ENCODE peak calls at places on chromosome 5, in nine cellular contexts. H, A, D, B, T, X, M, J and O are unnamed samples.

GRCh38 chr5:172274951-172275753 is 8.4 kb downstream of the UBTD2 start:
- DNase-seq in H (peak), A (peak), D (peak), B (no peak), T (no peak), X (peak), M (peak), J (no peak), O (no peak)

GRCh38 chr5:72133212-72133990 is 26.1 kb downstream of the MAP1B start:
- DNase-seq in H (no peak), A (no peak), D (peak), B (no peak), T (no peak), X (peak), M (no peak), J (no peak), O (no peak)

GRCh38 chr5:31192442-31192841 is 1.0 kb upstream of the CDH6 start:
- DNase-seq in H (no peak), A (no peak), D (no peak), B (no peak), T (no peak), X (no peak), M (no peak), J (no peak), O (no peak)

GRCh38 chr5:151405334-151405872 is 42.0 kb upstream of the SLC36A1 start:
- DNase-seq in H (no peak), A (no peak), D (no peak), B (no peak), T (no peak), X (no peak), M (no peak), J (no peak), O (no peak)

GRCh38 chr5:82986404-82986803 is 90.8 kb downstream of the TMEM167A start:
- DNase-seq in H (no peak), A (no peak), D (no peak), B (no peak), T (no peak), X (no peak), M (no peak), J (no peak), O (no peak)

GRCh38 chr5:67353500-67353931 is 156.9 kb upstream of the CD180 start:
- DNase-seq in H (no peak), A (no peak), D (peak), B (no peak), T (no peak), X (no peak), M (no peak), J (no peak), O (peak)

GRCh38 chr5:180803181-180804128 is 849 bp upstream of the MGAT1 start:
- DNase-seq in H (peak), A (peak), D (peak), B (peak), T (no peak), X (peak), M (peak), J (no peak), O (peak)

GRCh38 chr5:176162206-176162605 is 76.0 kb upstream of the SIMC1 start:
- DNase-seq in H (no peak), A (no peak), D (no peak), B (no peak), T (peak), X (no peak), M (no peak), J (no peak), O (peak)

GRCh38 chr5:174229640-174230350 is 184.3 kb downstream of the NSG2 start:
- DNase-seq in H (no peak), A (no peak), D (peak), B (no peak), T (no peak), X (peak), M (no peak), J (no peak), O (peak)

GRCh38 chr5:135205616-135206349 is 171.8 kb upstream of the PITX1 start:
- DNase-seq in H (no peak), A (no peak), D (peak), B (no peak), T (no peak), X (peak), M (no peak), J (no peak), O (no peak)

GRCh38 chr5:136906545-136906944 is 541.2 kb upstream of the TRPC7 start:
- DNase-seq in H (no peak), A (no peak), D (no peak), B (no peak), T (no peak), X (no peak), M (no peak), J (no peak), O (no peak)

GRCh38 chr5:89697581-89697980 is 712.0 kb downstream of the CETN3 start:
- DNase-seq in H (no peak), A (no peak), D (no peak), B (no peak), T (no peak), X (no peak), M (no peak), J (no peak), O (no peak)

GRCh38 chr5:133709074-133709676 is 96.8 kb upstream of the FSTL4 start:
- DNase-seq in H (no peak), A (no peak), D (peak), B (no peak), T (peak), X (no peak), M (no peak), J (no peak), O (peak)

GRCh38 chr5:124889522-124889828 is 143.0 kb upstream of the ZNF608 start:
- DNase-seq in H (no peak), A (no peak), D (peak), B (no peak), T (no peak), X (no peak), M (no peak), J (no peak), O (no peak)

GRCh38 chr5:14802541-14802940 is 69.0 kb downstream of the ANKH start:
- DNase-seq in H (no peak), A (no peak), D (no peak), B (no peak), T (no peak), X (no peak), M (no peak), J (no peak), O (no peak)

GRCh38 chr5:24161559-24161958 is 483.2 kb downstream of the CDH10 start:
- DNase-seq in H (no peak), A (no peak), D (peak), B (no peak), T (no peak), X (no peak), M (no peak), J (peak), O (no peak)

GRCh38 chr5:89756955-89757354 is 652.6 kb downstream of the CETN3 start:
- DNase-seq in H (no peak), A (no peak), D (peak), B (no peak), T (no peak), X (no peak), M (no peak), J (no peak), O (no peak)

GRCh38 chr5:10885026-10885425 is 124.0 kb upstream of the DAP start:
- DNase-seq in H (no peak), A (no peak), D (peak), B (no peak), T (no peak), X (peak), M (no peak), J (no peak), O (no peak)

GRCh38 chr5:179805070-179805528 is 1.6 kb downstream of the MGAT4B start:
- DNase-seq in H (no peak), A (no peak), D (no peak), B (no peak), T (no peak), X (no peak), M (no peak), J (no peak), O (no peak)

GRCh38 chr5:148798786-148799185 is 27.6 kb upstream of the ADRB2 start:
- DNase-seq in H (no peak), A (no peak), D (no peak), B (no peak), T (no peak), X (no peak), M (no peak), J (no peak), O (no peak)

GRCh38 chr5:149775785-149776184 is 45.7 kb downstream of the PPARGC1B start:
- DNase-seq in H (no peak), A (no peak), D (peak), B (no peak), T (peak), X (peak), M (no peak), J (peak), O (no peak)

GRCh38 chr5:158313739-158314464 is 455.0 kb upstream of the CLINT1 start:
- DNase-seq in H (no peak), A (no peak), D (no peak), B (no peak), T (peak), X (no peak), M (no peak), J (no peak), O (peak)

GRCh38 chr5:150522504-150523464 is 14.9 kb downstream of the NDST1 start:
- DNase-seq in H (no peak), A (no peak), D (no peak), B (no peak), T (no peak), X (no peak), M (no peak), J (peak), O (peak)

GRCh38 chr5:36393656-36394438 is 92.1 kb upstream of the RANBP3L start:
- DNase-seq in H (no peak), A (no peak), D (peak), B (no peak), T (no peak), X (peak), M (no peak), J (no peak), O (no peak)

GRCh38 chr5:91042856-91043255 is 340.3 kb downstream of the ARRDC3 start:
- DNase-seq in H (no peak), A (no peak), D (no peak), B (no peak), T (no peak), X (no peak), M (no peak), J (no peak), O (peak)

GRCh38 chr5:67272453-67273130 is 76.0 kb upstream of the CD180 start:
- DNase-seq in H (no peak), A (no peak), D (peak), B (no peak), T (no peak), X (no peak), M (no peak), J (no peak), O (no peak)

GRCh38 chr5:17411436-17411835 is 86.6 kb upstream of the TAF11L2 start:
- DNase-seq in H (no peak), A (no peak), D (peak), B (no peak), T (no peak), X (no peak), M (no peak), J (no peak), O (no peak)

GRCh38 chr5:115484368-115484767 is 60.2 kb downstream of the FEM1C start:
- DNase-seq in H (no peak), A (no peak), D (no peak), B (no peak), T (no peak), X (no peak), M (no peak), J (no peak), O (no peak)

GRCh38 chr5:131296213-131296672 is 32.4 kb downstream of the CDC42SE2 start:
- DNase-seq in H (no peak), A (no peak), D (no peak), B (no peak), T (no peak), X (no peak), M (peak), J (no peak), O (no peak)

GRCh38 chr5:34494111-34494755 is 161.9 kb upstream of the RAI14 start:
- DNase-seq in H (no peak), A (no peak), D (peak), B (no peak), T (no peak), X (peak), M (no peak), J (no peak), O (no peak)

GRCh38 chr5:76180817-76181805 is 97.9 kb downstream of the SV2C start:
- DNase-seq in H (no peak), A (no peak), D (no peak), B (no peak), T (no peak), X (no peak), M (no peak), J (peak), O (no peak)

GRCh38 chr5:168529361-168530234 is 493 bp downstream of the FBLL1 start:
- DNase-seq in H (no peak), A (no peak), D (no peak), B (no peak), T (peak), X (no peak), M (no peak), J (no peak), O (no peak)

GRCh38 chr5:9621379-9621903 is 8.7 kb downstream of the TAS2R1 start:
- DNase-seq in H (no peak), A (no peak), D (peak), B (no peak), T (no peak), X (peak), M (no peak), J (no peak), O (no peak)

GRCh38 chr5:434443-435146 is 8.4 kb upstream of the EXOC3 start:
- DNase-seq in H (no peak), A (no peak), D (no peak), B (no peak), T (no peak), X (no peak), M (no peak), J (no peak), O (no peak)

GRCh38 chr5:167639213-167639612 is 652.2 kb upstream of the WWC1 start:
- DNase-seq in H (no peak), A (no peak), D (peak), B (no peak), T (no peak), X (peak), M (no peak), J (no peak), O (no peak)